ENCODE peak calls at places on chromosomes 3 and 15, in four cellular contexts. V is RCC 7860; F is WTC11; R is CD4-positive, alpha-beta memory T cell. K is an unnamed sample.

GRCh38 chr15:42141795-42142667 is 14.4 kb downstream of the PLA2G4F start:
- DNase-seq in F (peak), R (no peak), V (no peak), K (peak)

GRCh38 chr3:14440531-14441239 is 38.3 kb downstream of the SLC6A6 start:
- DNase-seq in F (peak), V (no peak), R (no peak), K (peak)

GRCh38 chr3:65871305-65872141 is 167.2 kb downstream of the MAGI1 start:
- DNase-seq in V (no peak), R (no peak), F (no peak), K (no peak)

GRCh38 chr3:154844863-154845262 is 235.3 kb upstream of the MME start:
- DNase-seq in R (no peak), F (no peak), V (no peak), K (no peak)

GRCh38 chr3:128113817-128114794 is 9.5 kb downstream of the RUVBL1 start:
- DNase-seq in R (no peak), F (no peak), V (no peak), K (no peak)

GRCh38 chr3:46334911-46335478 is 18.9 kb upstream of the CCR2 start:
- DNase-seq in V (no peak), R (no peak), F (no peak), K (no peak)

GRCh38 chr15:99873451-99873850 is 140.2 kb upstream of the LYSMD4 start:
- DNase-seq in V (no peak), F (no peak), R (no peak), K (no peak)

GRCh38 chr15:99409097-99409473 is 156.7 kb upstream of the MEF2A start:
- DNase-seq in F (peak), V (peak), R (peak), K (peak)

GRCh38 chr3:13077431-13078157 is 4.4 kb upstream of the IQSEC1 start:
- DNase-seq in F (no peak), V (no peak), R (no peak), K (no peak)

GRCh38 chr3:174863488-174863887 is 4.4 kb downstream of the NAALADL2 start:
- DNase-seq in R (no peak), F (no peak), V (no peak), K (no peak)

GRCh38 chr3:47083786-47084185 is 80.1 kb downstream of the SETD2 start:
- DNase-seq in R (no peak), F (no peak), V (no peak), K (no peak)

K was measured in H7.